ENCODE peak calls at places on chromosome 6, in four cellular contexts. C is CD8-positive, alpha-beta T cell; F is AG09309; K is non-pigmented ciliary epithelial cell. G is an unnamed sample.
A peak's percentile ranks its signal among the peaks of the same experiment; 100 is the strongest.

GRCh38 chr6:38638941-38639497 is 710 bp downstream of the BTBD9 start:
- DNase-seq in C (peak; percentile 38), F (no peak), K (no peak), G (peak; percentile 42)

GRCh38 chr6:1215023-1215422 is 96.9 kb upstream of the FOXQ1 start:
- DNase-seq in C (no peak), F (no peak), K (no peak), G (no peak)

GRCh38 chr6:131062245-131063027 is 609 bp downstream of the EPB41L2 start:
- DNase-seq in C (no peak), F (no peak), K (no peak), G (no peak)

GRCh38 chr6:144659735-144660246 is 374.7 kb downstream of the UTRN start:
- DNase-seq in C (no peak), F (no peak), K (no peak), G (no peak)

GRCh38 chr6:45472383-45472782 is 94.6 kb upstream of the SUPT3H start:
- DNase-seq in C (no peak), F (no peak), K (no peak), G (no peak)

GRCh38 chr6:90362273-90362672 is 65.6 kb upstream of the BACH2 start:
- DNase-seq in C (no peak), F (no peak), K (no peak), G (no peak)

GRCh38 chr6:105993769-105994521 is 92.2 kb upstream of the PRDM1 start:
- DNase-seq in C (peak; percentile 41), F (no peak), K (no peak), G (peak; percentile 34)

GRCh38 chr6:90859056-90859455 is 272.2 kb upstream of the MAP3K7 start:
- DNase-seq in C (no peak), F (no peak), K (no peak), G (no peak)

GRCh38 chr6:42017021-42017643 is 33.2 kb upstream of the TAF8 start:
- DNase-seq in C (no peak), F (peak; percentile 13), K (peak; percentile 63), G (no peak)

GRCh38 chr6:98532004-98532403 is 302.4 kb upstream of the POU3F2 start:
- DNase-seq in C (no peak), F (no peak), K (no peak), G (no peak)

GRCh38 chr6:124999105-124999764 is 37.0 kb downstream of the RNF217 start:
- DNase-seq in C (no peak), F (no peak), K (no peak), G (no peak)

GRCh38 chr6:51398064-51398740 is 579.5 kb downstream of the TFAP2B start:
- DNase-seq in C (no peak), F (no peak), K (no peak), G (no peak)

GRCh38 chr6:14252271-14252850 is 134.8 kb downstream of the CD83 start:
- DNase-seq in C (no peak), F (no peak), K (no peak), G (no peak)

GRCh38 chr6:149478631-149479314 is 6.0 kb downstream of the ZC3H12D start:
- DNase-seq in C (no peak), F (no peak), K (no peak), G (no peak)

GRCh38 chr6:135117413-135117968 is 62.9 kb upstream of the HBS1L start:
- DNase-seq in C (no peak), F (no peak), K (no peak), G (no peak)

GRCh38 chr6:150633466-150633795 is 33.7 kb downstream of the PLEKHG1 start:
- DNase-seq in C (no peak), F (no peak), K (no peak), G (no peak)

GRCh38 chr6:69768664-69769063 is 28.1 kb downstream of the LMBRD1 start:
- DNase-seq in C (no peak), F (no peak), K (no peak), G (no peak)

GRCh38 chr6:14858808-14859207 is 387.1 kb upstream of the JARID2 start:
- DNase-seq in C (no peak), F (no peak), K (no peak), G (no peak)

GRCh38 chr6:89581669-89582068 is 56.9 kb downstream of the LYRM2 start:
- DNase-seq in C (no peak), F (no peak), K (no peak), G (no peak)

GRCh38 chr6:8110117-8110721 is 7.9 kb upstream of the EEF1E1 start:
- DNase-seq in C (no peak), F (no peak), K (no peak), G (no peak)

GRCh38 chr6:161547617-161548016 is 273.8 kb upstream of the AGPAT4 start:
- DNase-seq in C (no peak), F (no peak), K (no peak), G (no peak)

GRCh38 chr6:127956260-127956888 is 55.5 kb upstream of the THEMIS start:
- DNase-seq in C (no peak), F (no peak), K (no peak), G (no peak)